ENCODE peak calls at places on chromosomes 1 and 21, in five cellular contexts. W is cardiac muscle cell, T is K562, X is spleen, J is adrenal gland. A is an unnamed sample.

GRCh38 chr1:1358433-1359201 is at the start of gene MXRA8:
- DNase-seq in W (peak; percentile 62), T (peak; percentile 93), X (no peak), J (peak; percentile 52), A (peak; percentile 68)

GRCh38 chr21:42411197-42411869 is 7.6 kb downstream of the UBASH3A start:
- DNase-seq in W (no peak), T (peak; percentile 66), X (no peak), J (no peak), A (peak; percentile 16)

GRCh38 chr1:187413770-187414169 is 585.0 kb downstream of the PLA2G4A start:
- DNase-seq in W (no peak), T (no peak), X (no peak), J (no peak), A (no peak)

GRCh38 chr21:33434770-33435360 is 31.7 kb downstream of the IFNGR2 start:
- DNase-seq in W (no peak), T (peak; percentile 53), X (no peak), J (peak; percentile 43), A (no peak)

GRCh38 chr1:205514211-205515142 is 10.0 kb downstream of the CDK18 start:
- DNase-seq in W (no peak), T (no peak), X (no peak), J (no peak), A (no peak)

GRCh38 chr1:201606096-201606495 is 67.2 kb downstream of the NAV1 start:
- DNase-seq in W (no peak), T (no peak), X (peak; percentile 18), J (no peak), A (no peak)

GRCh38 chr21:36156815-36157670 is at the start of gene DOP1B:
- DNase-seq in W (no peak), T (no peak), X (no peak), J (peak; percentile 26), A (no peak)

GRCh38 chr1:119968601-119969000 is 72.3 kb upstream of the ADAM30 start:
- DNase-seq in W (no peak), T (no peak), X (no peak), J (no peak), A (no peak)

GRCh38 chr1:229147086-229147485 is 123.8 kb upstream of the RAB4A start:
- DNase-seq in W (no peak), T (no peak), X (no peak), J (no peak), A (no peak)

GRCh38 chr1:154218545-154218944 is 2.2 kb upstream of the UBAP2L start:
- DNase-seq in W (no peak), T (no peak), X (no peak), J (no peak), A (no peak)

GRCh38 chr1:170030212-170030611 is 44.3 kb downstream of the KIFAP3 start:
- DNase-seq in W (no peak), T (no peak), X (no peak), J (no peak), A (no peak)

GRCh38 chr1:226728448-226728847 is 10.6 kb downstream of the ITPKB start:
- DNase-seq in W (no peak), T (no peak), X (no peak), J (no peak), A (no peak)

GRCh38 chr21:15722591-15723324 is 7.0 kb upstream of the USP25 start:
- DNase-seq in W (no peak), T (no peak), X (no peak), J (no peak), A (no peak)

GRCh38 chr1:8145525-8145924 is 119.4 kb upstream of the ERRFI1 start:
- DNase-seq in W (no peak), T (no peak), X (no peak), J (no peak), A (no peak)

GRCh38 chr1:119871881-119872280 is 24.4 kb downstream of the ADAM30 start:
- DNase-seq in W (no peak), T (no peak), X (no peak), J (no peak), A (no peak)

GRCh38 chr21:32388306-32388705 is 4.5 kb downstream of the URB1 start:
- DNase-seq in W (no peak), T (no peak), X (peak; percentile 53), J (no peak), A (no peak)

GRCh38 chr1:159187647-159188374 is 16.4 kb downstream of the CADM3 start:
- DNase-seq in W (peak; percentile 23), T (no peak), X (no peak), J (no peak), A (no peak)

GRCh38 chr1:151811181-151811580 is 6.0 kb upstream of the LINGO4 start:
- DNase-seq in W (no peak), T (no peak), X (no peak), J (no peak), A (peak; percentile 25)
- H3K4me3 ChIP-seq in W (no peak overlapping the region), T (no peak overlapping the region), X (no peak overlapping the region), J (no peak overlapping the region), A (no peak overlapping the region)

DNA sequence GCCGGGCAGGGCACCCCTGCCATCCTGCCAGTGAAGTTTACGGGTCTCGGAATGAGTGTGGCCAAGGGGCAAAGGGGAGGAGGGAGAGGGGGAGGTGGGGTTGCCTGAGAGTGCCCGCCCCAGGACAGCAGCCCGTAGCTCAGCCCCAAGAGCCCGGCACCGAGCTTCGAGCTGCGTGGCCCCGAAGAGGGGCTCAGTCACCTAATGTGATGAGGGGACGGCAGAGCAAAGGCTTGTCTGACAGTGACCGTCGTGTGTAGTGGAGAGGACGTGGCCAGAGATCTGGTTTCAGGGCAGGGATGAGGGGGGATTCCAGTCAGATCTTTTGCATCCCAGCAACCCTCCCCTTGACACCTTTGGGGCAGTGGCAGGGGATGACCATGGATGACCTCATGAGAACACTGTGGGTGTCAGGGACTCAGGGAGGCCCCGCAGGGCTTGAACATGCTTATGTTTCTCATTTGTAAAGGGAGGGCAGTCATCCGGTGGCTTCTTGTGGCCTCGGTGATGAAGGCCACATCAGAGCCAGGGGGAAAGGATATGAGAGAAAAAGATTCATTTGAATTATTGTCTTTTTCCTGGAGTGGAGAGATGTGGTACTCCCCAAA is 1.1 kb upstream of the TRPM2 start:
- DNase-seq in W (no peak), T (no peak), X (no peak), J (no peak), A (no peak)
- H3K27me3 ChIP-seq in W (no peaks in the 10 kb centered on the region), T (peaks cover 85% of the 10 kb centered on the region), X (peaks cover 40% of the 10 kb centered on the region), J (peaks cover 32% of the 10 kb centered on the region), A (peaks cover 28% of the 10 kb centered on the region)

GRCh38 chr1:23394664-23395063 is 25.0 kb upstream of the ZNF436 start:
- DNase-seq in W (peak; percentile 47), T (no peak), X (peak; percentile 82), J (peak; percentile 94), A (peak; percentile 70)
- H3K4me3 ChIP-seq in W (no peak overlapping the region), T (no peak overlapping the region), X (no peak overlapping the region), J (no peak overlapping the region), A (no peak overlapping the region)

DNA sequence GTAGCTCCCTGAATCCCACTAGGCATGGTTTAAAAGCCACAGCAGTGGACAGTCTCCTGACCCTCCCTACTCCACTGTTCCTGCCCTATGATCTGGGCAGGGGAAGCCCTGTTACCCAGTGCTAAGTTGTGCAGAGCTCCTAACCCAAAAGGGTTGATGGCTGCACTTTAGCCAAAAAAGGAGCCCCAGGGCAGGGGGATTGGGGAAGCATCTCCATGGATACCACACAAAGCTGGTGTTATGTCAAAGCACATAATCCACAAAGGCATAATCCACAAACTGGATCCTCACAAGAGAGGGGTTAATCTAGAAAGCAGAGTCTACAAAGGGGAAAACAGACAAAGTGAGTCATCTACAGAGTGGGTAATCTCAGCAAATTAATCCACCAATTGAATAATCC is 5.7 kb downstream of the RSPO1 start:
- DNase-seq in W (no peak), T (no peak), X (no peak), J (no peak), A (no peak)
- H3K27me3 ChIP-seq in W (peaks cover 97% of the 10 kb centered on the region), T (peaks cover 91% of the 10 kb centered on the region), X (peaks cover 84% of the 10 kb centered on the region), J (peaks cover 51% of the 10 kb centered on the region), A (peaks cover 57% of the 10 kb centered on the region)